ENCODE peak calls at places on chromosomes 7 and 10, in six cellular contexts. One of them, this sample, is unnamed.

GRCh38 chr10:27890971-27891370 is 107.9 kb downstream of the ODAD2 start:
- DNase-seq in hepatocyte: no peak
- DNase-seq in OCI-LY7: no peak
- DNase-seq in CD4-positive, CD25-positive, alpha-beta regulatory T cell: no peak
- DNase-seq in T-helper 1 cell: no peak
- DNase-seq in GM23248: no peak
- DNase-seq in this sample: peak; percentile 26

GRCh38 chr10:66714741-66715140 is 211.1 kb upstream of the LRRTM3 start:
- DNase-seq in GM23248: no peak
- DNase-seq in OCI-LY7: no peak
- DNase-seq in T-helper 1 cell: no peak
- DNase-seq in hepatocyte: no peak
- DNase-seq in CD4-positive, CD25-positive, alpha-beta regulatory T cell: no peak
- DNase-seq in this sample: no peak

GRCh38 chr7:137316643-137317042 is 26.9 kb downstream of the PTN start:
- DNase-seq in GM23248: no peak
- DNase-seq in OCI-LY7: no peak
- DNase-seq in CD4-positive, CD25-positive, alpha-beta regulatory T cell: no peak
- DNase-seq in hepatocyte: no peak
- DNase-seq in T-helper 1 cell: no peak
- DNase-seq in this sample: no peak

GRCh38 chr7:3043544-3044395 is at the start of gene CARD11:
- DNase-seq in T-helper 1 cell: peak; percentile 43
- DNase-seq in hepatocyte: peak; percentile 53
- DNase-seq in OCI-LY7: peak; percentile 69
- DNase-seq in CD4-positive, CD25-positive, alpha-beta regulatory T cell: peak; percentile 45
- DNase-seq in GM23248: no peak
- DNase-seq in this sample: peak; percentile 24

GRCh38 chr7:157854066-157854891 is 517.5 kb downstream of the DNAJB6 start:
- DNase-seq in hepatocyte: no peak
- DNase-seq in OCI-LY7: no peak
- DNase-seq in GM23248: no peak
- DNase-seq in CD4-positive, CD25-positive, alpha-beta regulatory T cell: no peak
- DNase-seq in T-helper 1 cell: no peak
- DNase-seq in this sample: no peak

GRCh38 chr10:17206210-17206709 is 4.8 kb upstream of the TRDMT1 start:
- DNase-seq in GM23248: peak; percentile 94
- DNase-seq in hepatocyte: no peak
- DNase-seq in OCI-LY7: no peak
- DNase-seq in T-helper 1 cell: peak; percentile 40
- DNase-seq in CD4-positive, CD25-positive, alpha-beta regulatory T cell: peak; percentile 33
- DNase-seq in this sample: peak; percentile 80

GRCh38 chr7:141731476-141732149 is 6.5 kb upstream of the SSBP1 start:
- DNase-seq in T-helper 1 cell: no peak
- DNase-seq in OCI-LY7: no peak
- DNase-seq in CD4-positive, CD25-positive, alpha-beta regulatory T cell: no peak
- DNase-seq in GM23248: no peak
- DNase-seq in hepatocyte: no peak
- DNase-seq in this sample: no peak

GRCh38 chr10:28838908-28839307 is 161.6 kb downstream of the BAMBI start:
- DNase-seq in CD4-positive, CD25-positive, alpha-beta regulatory T cell: no peak
- DNase-seq in GM23248: no peak
- DNase-seq in OCI-LY7: no peak
- DNase-seq in hepatocyte: peak; percentile 56
- DNase-seq in T-helper 1 cell: no peak
- DNase-seq in this sample: peak; percentile 32

GRCh38 chr7:784971-785370 is 47.3 kb upstream of the SUN1 start:
- DNase-seq in OCI-LY7: no peak
- DNase-seq in GM23248: no peak
- DNase-seq in T-helper 1 cell: no peak
- DNase-seq in CD4-positive, CD25-positive, alpha-beta regulatory T cell: no peak
- DNase-seq in hepatocyte: no peak
- DNase-seq in this sample: no peak

GRCh38 chr7:101954494-101954893 is 137.1 kb downstream of the CUX1 start:
- DNase-seq in OCI-LY7: peak; percentile 68
- DNase-seq in GM23248: no peak
- DNase-seq in hepatocyte: no peak
- DNase-seq in CD4-positive, CD25-positive, alpha-beta regulatory T cell: no peak
- DNase-seq in T-helper 1 cell: no peak
- DNase-seq in this sample: no peak

GRCh38 chr7:88669913-88670312 is 89.6 kb upstream of the ZNF804B start:
- DNase-seq in CD4-positive, CD25-positive, alpha-beta regulatory T cell: no peak
- DNase-seq in T-helper 1 cell: no peak
- DNase-seq in hepatocyte: no peak
- DNase-seq in GM23248: no peak
- DNase-seq in OCI-LY7: no peak
- DNase-seq in this sample: no peak

GRCh38 chr10:27744478-27745379 is 890 bp downstream of the MKX start:
- DNase-seq in GM23248: peak; percentile 88
- DNase-seq in hepatocyte: peak; percentile 72
- DNase-seq in CD4-positive, CD25-positive, alpha-beta regulatory T cell: no peak
- DNase-seq in T-helper 1 cell: peak; percentile 13
- DNase-seq in OCI-LY7: no peak
- DNase-seq in this sample: peak; percentile 42

GRCh38 chr10:99621454-99622246 is 1.4 kb upstream of the SLC25A28 start:
- DNase-seq in OCI-LY7: no peak
- DNase-seq in CD4-positive, CD25-positive, alpha-beta regulatory T cell: no peak
- DNase-seq in GM23248: peak; percentile 87
- DNase-seq in T-helper 1 cell: no peak
- DNase-seq in hepatocyte: no peak
- DNase-seq in this sample: no peak

GRCh38 chr7:47584128-47584865 is 2.4 kb upstream of the TNS3 start:
- DNase-seq in GM23248: peak; percentile 63
- DNase-seq in OCI-LY7: no peak
- DNase-seq in hepatocyte: no peak
- DNase-seq in T-helper 1 cell: no peak
- DNase-seq in CD4-positive, CD25-positive, alpha-beta regulatory T cell: no peak
- DNase-seq in this sample: peak; percentile 66

GRCh38 chr7:6256709-6257535 is 15.5 kb downstream of the CYTH3 start:
- DNase-seq in CD4-positive, CD25-positive, alpha-beta regulatory T cell: no peak
- DNase-seq in hepatocyte: peak; percentile 28
- DNase-seq in T-helper 1 cell: no peak
- DNase-seq in GM23248: peak; percentile 92
- DNase-seq in OCI-LY7: no peak
- DNase-seq in this sample: peak; percentile 62

GRCh38 chr7:156115582-156115981 is 303.3 kb upstream of the SHH start:
- DNase-seq in T-helper 1 cell: no peak
- DNase-seq in OCI-LY7: no peak
- DNase-seq in CD4-positive, CD25-positive, alpha-beta regulatory T cell: no peak
- DNase-seq in hepatocyte: no peak
- DNase-seq in GM23248: no peak
- DNase-seq in this sample: no peak

GRCh38 chr10:74949843-74950765 is 123.7 kb downstream of the KAT6B start:
- DNase-seq in CD4-positive, CD25-positive, alpha-beta regulatory T cell: no peak
- DNase-seq in hepatocyte: no peak
- DNase-seq in T-helper 1 cell: no peak
- DNase-seq in GM23248: peak; percentile 35
- DNase-seq in OCI-LY7: no peak
- DNase-seq in this sample: no peak

GRCh38 chr7:12637819-12638592 is 49.4 kb upstream of the ARL4A start:
- DNase-seq in OCI-LY7: no peak
- DNase-seq in T-helper 1 cell: no peak
- DNase-seq in GM23248: no peak
- DNase-seq in hepatocyte: no peak
- DNase-seq in CD4-positive, CD25-positive, alpha-beta regulatory T cell: no peak
- DNase-seq in this sample: peak; percentile 43

GRCh38 chr10:133276435-133277201 is at the start of gene ADAM8:
- DNase-seq in CD4-positive, CD25-positive, alpha-beta regulatory T cell: peak; percentile 68
- DNase-seq in T-helper 1 cell: peak; percentile 60
- DNase-seq in hepatocyte: peak; percentile 64
- DNase-seq in OCI-LY7: peak; percentile 57
- DNase-seq in GM23248: peak; percentile 59
- DNase-seq in this sample: no peak

GRCh38 chr7:50355817-50356178 is 51.3 kb downstream of the IKZF1 start:
- DNase-seq in hepatocyte: peak; percentile 26
- DNase-seq in CD4-positive, CD25-positive, alpha-beta regulatory T cell: no peak
- DNase-seq in OCI-LY7: no peak
- DNase-seq in GM23248: no peak
- DNase-seq in T-helper 1 cell: no peak
- DNase-seq in this sample: no peak

GRCh38 chr7:94908204-94909022 is 1.0 kb downstream of the PPP1R9A start:
- DNase-seq in OCI-LY7: no peak
- DNase-seq in T-helper 1 cell: no peak
- DNase-seq in GM23248: peak; percentile 13
- DNase-seq in hepatocyte: peak; percentile 61
- DNase-seq in CD4-positive, CD25-positive, alpha-beta regulatory T cell: no peak
- DNase-seq in this sample: peak; percentile 8

GRCh38 chr7:139620676-139621344 is 97.3 kb downstream of the CLEC2L start:
- DNase-seq in OCI-LY7: peak; percentile 41
- DNase-seq in T-helper 1 cell: no peak
- DNase-seq in CD4-positive, CD25-positive, alpha-beta regulatory T cell: peak; percentile 23
- DNase-seq in GM23248: peak; percentile 58
- DNase-seq in hepatocyte: peak; percentile 56
- DNase-seq in this sample: peak; percentile 34

GRCh38 chr10:4819067-4819466 is 6.9 kb upstream of the AKR1E2 start:
- DNase-seq in CD4-positive, CD25-positive, alpha-beta regulatory T cell: no peak
- DNase-seq in GM23248: no peak
- DNase-seq in OCI-LY7: no peak
- DNase-seq in hepatocyte: no peak
- DNase-seq in T-helper 1 cell: no peak
- DNase-seq in this sample: no peak

GRCh38 chr7:16933296-16934248 is 51.8 kb upstream of the AGR3 start:
- DNase-seq in hepatocyte: no peak
- DNase-seq in OCI-LY7: no peak
- DNase-seq in CD4-positive, CD25-positive, alpha-beta regulatory T cell: no peak
- DNase-seq in GM23248: no peak
- DNase-seq in T-helper 1 cell: no peak
- DNase-seq in this sample: no peak

GRCh38 chr10:132996603-132997343 is 54.4 kb upstream of the CFAP46 start:
- DNase-seq in hepatocyte: no peak
- DNase-seq in OCI-LY7: no peak
- DNase-seq in CD4-positive, CD25-positive, alpha-beta regulatory T cell: no peak
- DNase-seq in GM23248: no peak
- DNase-seq in T-helper 1 cell: no peak
- DNase-seq in this sample: no peak

This sample was measured in M059J.